ENCODE peak calls at places on chromosomes 1 and 21, in ten cellular contexts. One of them, this sample, is unnamed.

GRCh38 chr1:10965621-10966226 is 46.7 kb upstream of the TARDBP start:
- DNase-seq in SK-N-SH: no peak
- DNase-seq in IMR-90: no peak
- DNase-seq in K562: no peak
- DNase-seq in colonic mucosa: no peak
- DNase-seq in adipocyte: no peak
- DNase-seq in neural progenitor cell: no peak
- DNase-seq in fibroblast of lung: no peak
- DNase-seq in endodermal cell: peak; percentile 38
- DNase-seq in Karpas-422: no peak
- DNase-seq in this sample: no peak

GRCh38 chr1:59107516-59107915 is 189.4 kb upstream of the FGGY start:
- DNase-seq in adipocyte: peak; percentile 83
- DNase-seq in neural progenitor cell: no peak
- DNase-seq in fibroblast of lung: no peak
- DNase-seq in SK-N-SH: no peak
- DNase-seq in endodermal cell: no peak
- DNase-seq in Karpas-422: no peak
- DNase-seq in IMR-90: no peak
- DNase-seq in K562: no peak
- DNase-seq in colonic mucosa: no peak
- DNase-seq in this sample: peak; percentile 82

GRCh38 chr1:153291514-153291913 is 21.2 kb downstream of the PGLYRP3 start:
- DNase-seq in Karpas-422: no peak
- DNase-seq in SK-N-SH: no peak
- DNase-seq in IMR-90: no peak
- DNase-seq in fibroblast of lung: no peak
- DNase-seq in colonic mucosa: no peak
- DNase-seq in endodermal cell: no peak
- DNase-seq in neural progenitor cell: no peak
- DNase-seq in K562: no peak
- DNase-seq in adipocyte: no peak
- DNase-seq in this sample: no peak

GRCh38 chr1:75345538-75346292 is 211.5 kb downstream of the LHX8 start:
- DNase-seq in IMR-90: no peak
- DNase-seq in endodermal cell: no peak
- DNase-seq in colonic mucosa: no peak
- DNase-seq in adipocyte: peak; percentile 46
- DNase-seq in SK-N-SH: no peak
- DNase-seq in Karpas-422: no peak
- DNase-seq in neural progenitor cell: no peak
- DNase-seq in K562: no peak
- DNase-seq in fibroblast of lung: peak; percentile 97
- DNase-seq in this sample: no peak

GRCh38 chr1:57848406-57848805 is 424.5 kb upstream of the DAB1 start:
- DNase-seq in fibroblast of lung: peak; percentile 96
- DNase-seq in K562: no peak
- DNase-seq in adipocyte: peak; percentile 8
- DNase-seq in neural progenitor cell: no peak
- DNase-seq in endodermal cell: no peak
- DNase-seq in IMR-90: no peak
- DNase-seq in colonic mucosa: no peak
- DNase-seq in SK-N-SH: no peak
- DNase-seq in Karpas-422: no peak
- DNase-seq in this sample: no peak

GRCh38 chr21:42389449-42389835 is 6.4 kb downstream of the TMPRSS3 start:
- DNase-seq in IMR-90: no peak
- DNase-seq in colonic mucosa: peak; percentile 66
- DNase-seq in neural progenitor cell: peak; percentile 42
- DNase-seq in endodermal cell: no peak
- DNase-seq in adipocyte: no peak
- DNase-seq in SK-N-SH: no peak
- DNase-seq in fibroblast of lung: no peak
- DNase-seq in K562: no peak
- DNase-seq in Karpas-422: no peak
- DNase-seq in this sample: no peak

GRCh38 chr1:48568501-48568900 is 96.5 kb upstream of the SPATA6 start:
- DNase-seq in SK-N-SH: no peak
- DNase-seq in adipocyte: no peak
- DNase-seq in endodermal cell: no peak
- DNase-seq in neural progenitor cell: no peak
- DNase-seq in colonic mucosa: no peak
- DNase-seq in K562: no peak
- DNase-seq in IMR-90: no peak
- DNase-seq in Karpas-422: no peak
- DNase-seq in fibroblast of lung: no peak
- DNase-seq in this sample: no peak

GRCh38 chr1:66705100-66705499 is 47.2 kb upstream of the DYNLT5 start:
- DNase-seq in endodermal cell: no peak
- DNase-seq in fibroblast of lung: no peak
- DNase-seq in colonic mucosa: no peak
- DNase-seq in K562: no peak
- DNase-seq in adipocyte: peak; percentile 55
- DNase-seq in Karpas-422: no peak
- DNase-seq in IMR-90: no peak
- DNase-seq in neural progenitor cell: no peak
- DNase-seq in SK-N-SH: no peak
- DNase-seq in this sample: no peak

DNA sequence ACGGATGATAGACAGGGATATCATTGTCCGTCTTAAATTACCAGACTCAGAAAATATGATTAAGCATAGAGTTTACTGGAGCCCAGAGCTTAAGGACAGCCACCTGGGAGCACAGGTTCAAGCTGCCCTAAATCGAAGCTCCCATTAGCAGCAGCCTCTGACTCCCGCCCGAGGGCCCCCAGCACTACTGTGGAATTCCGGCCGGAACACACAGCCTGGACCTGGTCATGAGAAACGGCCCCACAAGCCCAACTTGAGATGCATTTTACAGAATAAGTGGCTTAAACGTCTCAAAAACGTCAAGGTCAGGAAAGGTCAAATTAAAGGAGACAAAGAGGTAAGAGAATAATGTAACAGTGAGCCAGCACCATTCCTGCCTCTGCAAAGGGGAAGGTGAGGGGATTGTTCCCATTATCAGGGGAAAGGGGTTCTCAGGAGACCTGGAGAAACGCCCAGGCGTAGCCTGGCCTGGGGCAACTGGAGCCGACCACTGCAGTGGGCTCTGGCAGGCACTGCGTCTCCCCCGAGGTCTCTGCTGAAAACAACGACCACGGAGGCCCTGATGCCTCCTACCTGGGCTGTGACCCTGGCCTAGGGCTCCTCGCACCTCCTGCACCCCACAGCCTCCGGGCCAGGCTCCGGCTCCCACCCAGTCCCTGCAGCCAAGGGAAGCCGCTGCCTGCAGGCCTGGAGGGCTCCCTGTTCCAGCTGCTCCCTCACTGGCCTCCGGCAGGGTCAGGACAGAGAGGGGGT is 11.5 kb upstream of the COL6A1 start:
- DNase-seq in SK-N-SH: no peak
- DNase-seq in K562: no peak
- DNase-seq in fibroblast of lung: no peak
- DNase-seq in Karpas-422: no peak
- DNase-seq in adipocyte: no peak
- DNase-seq in neural progenitor cell: no peak
- DNase-seq in endodermal cell: no peak
- DNase-seq in IMR-90: no peak
- DNase-seq in colonic mucosa: no peak
- DNase-seq in this sample: peak; percentile 48
- H3K9ac ChIP-seq in SK-N-SH: no peak overlapping the region
- H3K9ac ChIP-seq in K562: no peak overlapping the region
- H3K9ac ChIP-seq in fibroblast of lung: no peak overlapping the region
- H3K9ac ChIP-seq in Karpas-422: no peak overlapping the region
- H3K9ac ChIP-seq in adipocyte: peak overlapping the region; percentile 82
- H3K9ac ChIP-seq in neural progenitor cell: no peak overlapping the region
- H3K9ac ChIP-seq in endodermal cell: no peak overlapping the region
- H3K9ac ChIP-seq in IMR-90: no peak overlapping the region
- H3K9ac ChIP-seq in colonic mucosa: no peak overlapping the region
- H3K9ac ChIP-seq in this sample: no peak overlapping the region

GRCh38 chr1:27886353-27886679 is 14.0 kb downstream of the THEMIS2 start:
- DNase-seq in neural progenitor cell: no peak
- DNase-seq in Karpas-422: no peak
- DNase-seq in adipocyte: no peak
- DNase-seq in endodermal cell: no peak
- DNase-seq in colonic mucosa: no peak
- DNase-seq in SK-N-SH: no peak
- DNase-seq in IMR-90: no peak
- DNase-seq in fibroblast of lung: no peak
- DNase-seq in K562: no peak
- DNase-seq in this sample: no peak
- H3K4me1 ChIP-seq in neural progenitor cell: no peaks in the 10 kb centered on the region
- H3K4me1 ChIP-seq in Karpas-422: peaks cover 19% of the 10 kb centered on the region
- H3K4me1 ChIP-seq in adipocyte: peaks cover 3% of the 10 kb centered on the region
- H3K4me1 ChIP-seq in endodermal cell: no peaks in the 10 kb centered on the region
- H3K4me1 ChIP-seq in colonic mucosa: no peaks in the 10 kb centered on the region
- H3K4me1 ChIP-seq in SK-N-SH: no peaks in the 10 kb centered on the region
- H3K4me1 ChIP-seq in IMR-90: no peaks in the 10 kb centered on the region
- H3K4me1 ChIP-seq in fibroblast of lung: no peaks in the 10 kb centered on the region
- H3K4me1 ChIP-seq in K562: no peaks in the 10 kb centered on the region
- H3K4me1 ChIP-seq in this sample: no peaks in the 10 kb centered on the region

GRCh38 chr1:7298749-7299151 is 472.3 kb upstream of the VAMP3 start:
- DNase-seq in K562: no peak
- DNase-seq in endodermal cell: peak; percentile 51
- DNase-seq in SK-N-SH: no peak
- DNase-seq in adipocyte: peak; percentile 58
- DNase-seq in neural progenitor cell: no peak
- DNase-seq in IMR-90: peak; percentile 82
- DNase-seq in colonic mucosa: peak; percentile 16
- DNase-seq in Karpas-422: no peak
- DNase-seq in fibroblast of lung: peak; percentile 75
- DNase-seq in this sample: no peak
- H3K9ac ChIP-seq in K562: no peak overlapping the region
- H3K9ac ChIP-seq in endodermal cell: no peak overlapping the region
- H3K9ac ChIP-seq in SK-N-SH: peak overlapping the region; percentile 57
- H3K9ac ChIP-seq in adipocyte: peak overlapping the region; percentile 27
- H3K9ac ChIP-seq in neural progenitor cell: no peak overlapping the region
- H3K9ac ChIP-seq in IMR-90: peak overlapping the region; percentile 57
- H3K9ac ChIP-seq in colonic mucosa: peak overlapping the region; percentile 21
- H3K9ac ChIP-seq in Karpas-422: no peak overlapping the region
- H3K9ac ChIP-seq in fibroblast of lung: peak overlapping the region; percentile 1
- H3K9ac ChIP-seq in this sample: no peak overlapping the region

GRCh38 chr1:55214903-55215193 is 316 bp downstream of the USP24 start:
- DNase-seq in K562: no peak
- DNase-seq in IMR-90: peak; percentile 49
- DNase-seq in Karpas-422: no peak
- DNase-seq in colonic mucosa: peak; percentile 38
- DNase-seq in SK-N-SH: peak; percentile 85
- DNase-seq in neural progenitor cell: peak; percentile 81
- DNase-seq in endodermal cell: peak; percentile 84
- DNase-seq in fibroblast of lung: peak; percentile 61
- DNase-seq in adipocyte: peak; percentile 67
- DNase-seq in this sample: peak; percentile 85
- H3K4me1 ChIP-seq in K562: peaks cover 31% of the 10 kb centered on the region
- H3K4me1 ChIP-seq in IMR-90: peaks cover 6% of the 10 kb centered on the region
- H3K4me1 ChIP-seq in Karpas-422: peaks cover 63% of the 10 kb centered on the region
- H3K4me1 ChIP-seq in colonic mucosa: peaks cover 14% of the 10 kb centered on the region
- H3K4me1 ChIP-seq in SK-N-SH: peaks cover 25% of the 10 kb centered on the region
- H3K4me1 ChIP-seq in neural progenitor cell: peaks cover 50% of the 10 kb centered on the region
- H3K4me1 ChIP-seq in endodermal cell: peaks cover 17% of the 10 kb centered on the region
- H3K4me1 ChIP-seq in fibroblast of lung: peaks cover 15% of the 10 kb centered on the region
- H3K4me1 ChIP-seq in adipocyte: peaks cover 39% of the 10 kb centered on the region
- H3K4me1 ChIP-seq in this sample: peaks cover 5% of the 10 kb centered on the region

GRCh38 chr1:155003766-155004351 is 1.3 kb downstream of the ZBTB7B start:
- DNase-seq in K562: peak; percentile 62
- DNase-seq in SK-N-SH: peak; percentile 80
- DNase-seq in colonic mucosa: peak; percentile 81
- DNase-seq in neural progenitor cell: peak; percentile 59
- DNase-seq in fibroblast of lung: peak; percentile 59
- DNase-seq in Karpas-422: peak; percentile 81
- DNase-seq in adipocyte: peak; percentile 73
- DNase-seq in IMR-90: peak; percentile 38
- DNase-seq in endodermal cell: peak; percentile 81
- DNase-seq in this sample: peak; percentile 91
- H3K9ac ChIP-seq in K562: peak overlapping the region; percentile 99
- H3K9ac ChIP-seq in SK-N-SH: peak overlapping the region; percentile 86
- H3K9ac ChIP-seq in colonic mucosa: peak overlapping the region; percentile 100
- H3K9ac ChIP-seq in neural progenitor cell: no peak overlapping the region
- H3K9ac ChIP-seq in fibroblast of lung: peak overlapping the region; percentile 62
- H3K9ac ChIP-seq in Karpas-422: peak overlapping the region; percentile 93
- H3K9ac ChIP-seq in adipocyte: peak overlapping the region; percentile 100
- H3K9ac ChIP-seq in IMR-90: peak overlapping the region; percentile 95
- H3K9ac ChIP-seq in endodermal cell: peak overlapping the region; percentile 53
- H3K9ac ChIP-seq in this sample: peak overlapping the region; percentile 84

DNA sequence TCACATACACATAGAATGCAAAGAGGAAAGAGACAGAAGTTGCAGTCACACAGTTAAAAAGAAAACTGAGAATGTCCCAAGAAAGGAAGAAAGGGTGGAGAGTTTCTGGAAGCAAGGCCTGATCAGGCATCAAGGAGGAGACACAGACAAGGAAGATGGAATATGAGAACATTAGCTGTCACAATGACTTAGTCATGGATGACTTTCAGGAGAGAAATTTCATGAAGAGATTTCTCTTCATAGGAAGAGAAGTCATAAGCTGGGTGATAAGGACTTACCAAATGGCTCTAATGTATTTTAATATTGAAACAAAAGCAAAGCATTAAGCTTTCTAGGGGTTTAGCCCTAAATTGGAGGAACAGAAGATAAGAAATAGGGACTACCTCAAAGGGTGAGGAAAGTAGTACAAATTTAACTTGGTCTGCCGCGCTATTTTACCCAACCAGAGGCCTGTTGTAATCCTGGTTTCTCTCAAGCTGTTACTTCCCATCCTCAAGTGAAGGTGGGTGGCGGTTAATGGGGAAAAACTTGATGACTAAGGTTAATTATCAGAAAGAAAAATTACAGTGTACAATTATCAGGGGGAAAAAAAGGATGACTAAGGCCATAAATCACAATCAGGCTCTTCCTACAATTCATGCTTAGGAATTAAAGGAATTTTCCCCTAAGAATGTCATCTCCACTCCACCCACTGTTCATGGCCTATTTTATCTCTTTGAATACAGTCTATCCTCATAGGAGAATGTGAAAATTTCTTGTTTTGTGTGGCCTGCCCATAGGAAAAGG is 93.9 kb upstream of the ADGRL2 start:
- DNase-seq in fibroblast of lung: peak; percentile 83
- DNase-seq in endodermal cell: no peak
- DNase-seq in Karpas-422: no peak
- DNase-seq in IMR-90: peak; percentile 70
- DNase-seq in colonic mucosa: no peak
- DNase-seq in adipocyte: peak; percentile 30
- DNase-seq in K562: no peak
- DNase-seq in SK-N-SH: no peak
- DNase-seq in neural progenitor cell: no peak
- DNase-seq in this sample: no peak
- H3K4me1 ChIP-seq in fibroblast of lung: peaks cover 18% of the 10 kb centered on the region
- H3K4me1 ChIP-seq in endodermal cell: no peaks in the 10 kb centered on the region
- H3K4me1 ChIP-seq in Karpas-422: no peaks in the 10 kb centered on the region
- H3K4me1 ChIP-seq in IMR-90: peaks cover 13% of the 10 kb centered on the region
- H3K4me1 ChIP-seq in colonic mucosa: no peaks in the 10 kb centered on the region
- H3K4me1 ChIP-seq in adipocyte: peaks cover 42% of the 10 kb centered on the region
- H3K4me1 ChIP-seq in K562: no peaks in the 10 kb centered on the region
- H3K4me1 ChIP-seq in SK-N-SH: no peaks in the 10 kb centered on the region
- H3K4me1 ChIP-seq in neural progenitor cell: peaks cover 4% of the 10 kb centered on the region
- H3K4me1 ChIP-seq in this sample: no peaks in the 10 kb centered on the region

GRCh38 chr1:207823531-207823879 is 71.7 kb downstream of the CD46 start:
- DNase-seq in colonic mucosa: no peak
- DNase-seq in adipocyte: no peak
- DNase-seq in fibroblast of lung: no peak
- DNase-seq in IMR-90: no peak
- DNase-seq in SK-N-SH: no peak
- DNase-seq in endodermal cell: no peak
- DNase-seq in neural progenitor cell: no peak
- DNase-seq in Karpas-422: no peak
- DNase-seq in K562: no peak
- DNase-seq in this sample: no peak
- H3K9ac ChIP-seq in colonic mucosa: peak overlapping the region; percentile 98
- H3K9ac ChIP-seq in adipocyte: peak overlapping the region; percentile 93
- H3K9ac ChIP-seq in fibroblast of lung: peak overlapping the region; percentile 76
- H3K9ac ChIP-seq in IMR-90: peak overlapping the region; percentile 6
- H3K9ac ChIP-seq in SK-N-SH: no peak overlapping the region
- H3K9ac ChIP-seq in endodermal cell: no peak overlapping the region
- H3K9ac ChIP-seq in neural progenitor cell: no peak overlapping the region
- H3K9ac ChIP-seq in Karpas-422: peak overlapping the region; percentile 73
- H3K9ac ChIP-seq in K562: peak overlapping the region; percentile 7
- H3K9ac ChIP-seq in this sample: peak overlapping the region; percentile 98